ENCODE peak calls at places on chromosomes 11 and 22, in four cellular contexts. One of them, this sample, is unnamed.

GRCh38 chr22:17785185-17786184 is 11.2 kb upstream of the BID start:
- DNase-seq in GM12878: no peak
- DNase-seq in K562: peak; percentile 85
- DNase-seq in HepG2: peak; percentile 72
- DNase-seq in this sample: peak; percentile 31

GRCh38 chr11:118198370-118198769 is 21.9 kb upstream of the SCN2B start:
- DNase-seq in HepG2: peak; percentile 68
- DNase-seq in K562: peak; percentile 79
- DNase-seq in GM12878: no peak
- DNase-seq in this sample: peak; percentile 58

GRCh38 chr11:20253796-20254195 is 93.5 kb upstream of the DBX1 start:
- DNase-seq in HepG2: no peak
- DNase-seq in GM12878: no peak
- DNase-seq in K562: no peak
- DNase-seq in this sample: no peak

GRCh38 chr11:70546179-70546940 is 148.0 kb downstream of the CTTN start:
- DNase-seq in GM12878: no peak
- DNase-seq in K562: no peak
- DNase-seq in HepG2: no peak
- DNase-seq in this sample: no peak

GRCh38 chr11:14308114-14308896 is 50.7 kb downstream of the RRAS2 start:
- DNase-seq in K562: peak; percentile 39
- DNase-seq in GM12878: no peak
- DNase-seq in HepG2: peak; percentile 50
- DNase-seq in this sample: peak; percentile 66

GRCh38 chr11:13101836-13102574 is 92.9 kb downstream of the RASSF10 start:
- DNase-seq in K562: no peak
- DNase-seq in HepG2: no peak
- DNase-seq in GM12878: no peak
- DNase-seq in this sample: no peak

GRCh38 chr11:64000026-64000739 is 13.9 kb downstream of the OTUB1 start:
- DNase-seq in GM12878: no peak
- DNase-seq in K562: no peak
- DNase-seq in HepG2: no peak
- DNase-seq in this sample: no peak

GRCh38 chr11:97856666-97857065 is 1164.1 kb upstream of the CNTN5 start:
- DNase-seq in GM12878: no peak
- DNase-seq in HepG2: no peak
- DNase-seq in K562: no peak
- DNase-seq in this sample: no peak

GRCh38 chr11:76918941-76919386 is 58.2 kb downstream of the ACER3 start:
- DNase-seq in HepG2: peak; percentile 58
- DNase-seq in GM12878: peak; percentile 19
- DNase-seq in K562: peak; percentile 21
- DNase-seq in this sample: peak; percentile 69

GRCh38 chr11:64224151-64224890 is 1.7 kb downstream of the TRPT1 start:
- DNase-seq in GM12878: no peak
- DNase-seq in K562: no peak
- DNase-seq in HepG2: no peak
- DNase-seq in this sample: no peak

GRCh38 chr11:65053826-65054503 is 4.4 kb downstream of the NAALADL1 start:
- DNase-seq in HepG2: no peak
- DNase-seq in K562: no peak
- DNase-seq in GM12878: no peak
- DNase-seq in this sample: no peak

GRCh38 chr22:40289991-40290459 is 56.3 kb upstream of the ADSL start:
- DNase-seq in HepG2: no peak
- DNase-seq in K562: no peak
- DNase-seq in GM12878: peak; percentile 26
- DNase-seq in this sample: no peak

GRCh38 chr11:12680246-12680939 is 6.2 kb downstream of the TEAD1 start:
- DNase-seq in HepG2: peak; percentile 44
- DNase-seq in K562: no peak
- DNase-seq in GM12878: no peak
- DNase-seq in this sample: peak; percentile 92

GRCh38 chr11:11949482-11949881 is 58.9 kb downstream of the DKK3 start:
- DNase-seq in HepG2: no peak
- DNase-seq in K562: no peak
- DNase-seq in GM12878: no peak
- DNase-seq in this sample: no peak

GRCh38 chr11:120337896-120338840 is 2.0 kb downstream of the ARHGEF12 start:
- DNase-seq in GM12878: no peak
- DNase-seq in HepG2: peak; percentile 27
- DNase-seq in K562: no peak
- DNase-seq in this sample: no peak

GRCh38 chr11:27317751-27318150 is 45.3 kb downstream of the CCDC34 start:
- DNase-seq in HepG2: no peak
- DNase-seq in GM12878: no peak
- DNase-seq in K562: no peak
- DNase-seq in this sample: peak; percentile 45

GRCh38 chr22:18095101-18095805 is 15.4 kb upstream of the TUBA8 start:
- DNase-seq in GM12878: no peak
- DNase-seq in K562: no peak
- DNase-seq in HepG2: no peak
- DNase-seq in this sample: no peak

GRCh38 chr11:120778692-120779490 is 245.0 kb upstream of the TBCEL start:
- DNase-seq in HepG2: no peak
- DNase-seq in K562: no peak
- DNase-seq in GM12878: no peak
- DNase-seq in this sample: no peak

GRCh38 chr11:18723991-18724390 is 2.0 kb downstream of the IGSF22 start:
- DNase-seq in HepG2: no peak
- DNase-seq in GM12878: no peak
- DNase-seq in K562: no peak
- DNase-seq in this sample: no peak

GRCh38 chr22:38843201-38843715 is 570 bp downstream of the NPTXR start:
- DNase-seq in HepG2: peak; percentile 39
- DNase-seq in K562: peak; percentile 56
- DNase-seq in GM12878: no peak
- DNase-seq in this sample: peak; percentile 55

GRCh38 chr11:13261600-13262061 is 16.0 kb upstream of the BMAL1 start:
- DNase-seq in GM12878: no peak
- DNase-seq in K562: no peak
- DNase-seq in HepG2: no peak
- DNase-seq in this sample: peak; percentile 69

GRCh38 chr22:33105501-33105911 is 47.3 kb upstream of the SYN3 start:
- DNase-seq in HepG2: no peak
- DNase-seq in K562: no peak
- DNase-seq in GM12878: no peak
- DNase-seq in this sample: no peak

GRCh38 chr22:42842658-42843370 is 14.3 kb downstream of the ARFGAP3 start:
- DNase-seq in GM12878: no peak
- DNase-seq in K562: no peak
- DNase-seq in HepG2: no peak
- DNase-seq in this sample: no peak

GRCh38 chr22:43263645-43264514 is 76.9 kb upstream of the TTLL12 start:
- DNase-seq in K562: peak; percentile 72
- DNase-seq in GM12878: peak; percentile 85
- DNase-seq in HepG2: peak; percentile 64
- DNase-seq in this sample: no peak

DNA sequence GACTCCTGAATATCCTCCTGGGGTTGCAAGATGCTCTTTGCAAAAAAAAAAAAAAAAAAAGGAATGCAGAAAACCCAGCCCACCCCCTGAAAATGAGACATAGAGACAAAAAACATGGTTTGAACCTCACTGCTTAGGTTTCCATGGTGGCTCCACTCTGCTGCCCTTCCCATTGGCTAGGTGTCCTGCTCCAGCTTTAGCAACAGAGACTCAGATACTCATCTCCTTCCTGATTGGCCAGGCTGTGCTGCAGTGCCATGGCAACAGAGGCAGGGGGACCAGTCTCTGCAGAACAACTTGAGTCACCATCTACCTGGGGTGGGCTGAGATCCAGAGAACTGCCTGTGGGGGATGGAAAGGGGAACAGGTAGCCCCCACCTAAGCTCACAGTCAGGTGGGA is 17.4 kb upstream of the YWHAH start:
- DNase-seq in HepG2: no peak
- DNase-seq in K562: peak; percentile 81
- DNase-seq in GM12878: no peak
- DNase-seq in this sample: no peak
- TF ChIP-seq JUNB in HepG2: no peak
- TF ChIP-seq JUNB in K562: no peak
- TF ChIP-seq JUNB in GM12878: no peak
- TF ChIP-seq JUNB in this sample: no peak

GRCh38 chr11:32116668-32117067 is 25.8 kb downstream of the RCN1 start:
- DNase-seq in GM12878: no peak
- DNase-seq in K562: no peak
- DNase-seq in HepG2: no peak
- DNase-seq in this sample: no peak

GRCh38 chr11:32113200-32113599 is 22.3 kb downstream of the RCN1 start:
- DNase-seq in GM12878: no peak
- DNase-seq in HepG2: no peak
- DNase-seq in K562: no peak
- DNase-seq in this sample: no peak

GRCh38 chr11:32110795-32111194 is 19.9 kb downstream of the RCN1 start:
- DNase-seq in K562: no peak
- DNase-seq in HepG2: no peak
- DNase-seq in GM12878: no peak
- DNase-seq in this sample: no peak

GRCh38 chr11:32115406-32115805 is 24.5 kb downstream of the RCN1 start:
- DNase-seq in GM12878: no peak
- DNase-seq in HepG2: no peak
- DNase-seq in K562: no peak
- DNase-seq in this sample: no peak

DNA sequence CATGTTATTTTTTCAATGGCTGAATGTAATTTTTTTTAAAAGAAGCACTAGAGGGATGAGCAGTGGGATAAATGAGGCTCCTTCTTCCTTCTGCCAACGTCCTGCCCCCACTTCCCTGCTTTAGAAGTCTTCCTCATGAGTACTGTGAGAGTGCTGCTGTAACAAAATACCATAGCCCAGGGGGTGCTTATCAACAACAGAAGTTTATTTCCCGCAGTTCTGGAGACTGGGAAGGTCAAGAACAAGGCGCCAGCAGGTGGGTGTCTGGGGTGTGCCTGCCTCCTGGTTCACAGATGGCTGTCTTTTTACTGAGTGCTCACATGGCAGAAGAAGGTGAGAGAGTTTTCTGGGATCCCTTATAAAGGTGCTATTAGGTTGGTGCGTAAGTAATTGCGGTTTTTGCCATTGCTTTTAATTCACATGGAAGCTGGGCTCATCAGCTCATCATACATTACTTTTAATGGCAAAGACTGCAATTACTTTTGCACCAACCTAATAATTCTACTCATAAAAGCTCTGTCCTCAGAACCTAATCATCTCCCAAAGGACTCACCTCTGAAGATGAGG is 22.8 kb downstream of the RCN1 start:
- DNase-seq in HepG2: no peak
- DNase-seq in GM12878: no peak
- DNase-seq in K562: no peak
- DNase-seq in this sample: no peak
- TF ChIP-seq CEBPB in HepG2: no peak
- TF ChIP-seq CEBPB in GM12878: no peak
- TF ChIP-seq CEBPB in K562: no peak
- TF ChIP-seq CEBPB in this sample: no peak

GRCh38 chr11:57312511-57313021 is 12.2 kb downstream of the TNKS1BP1 start:
- DNase-seq in GM12878: no peak
- DNase-seq in K562: no peak
- DNase-seq in HepG2: no peak
- DNase-seq in this sample: no peak
- TF ChIP-seq JUNB in GM12878: no peak
- TF ChIP-seq JUNB in K562: no peak
- TF ChIP-seq JUNB in HepG2: no peak
- TF ChIP-seq JUNB in this sample: no peak

GRCh38 chr22:22046370-22046769 is 63.8 kb upstream of the TOP3B start:
- DNase-seq in HepG2: no peak
- DNase-seq in GM12878: no peak
- DNase-seq in K562: no peak
- DNase-seq in this sample: no peak

GRCh38 chr22:22047266-22047665 is 64.7 kb upstream of the TOP3B start:
- DNase-seq in HepG2: no peak
- DNase-seq in GM12878: no peak
- DNase-seq in K562: no peak
- DNase-seq in this sample: no peak

GRCh38 chr22:22044153-22044552 is 61.6 kb upstream of the TOP3B start:
- DNase-seq in K562: no peak
- DNase-seq in HepG2: no peak
- DNase-seq in GM12878: no peak
- DNase-seq in this sample: no peak

GRCh38 chr22:22047776-22048175 is 65.2 kb upstream of the TOP3B start:
- DNase-seq in GM12878: no peak
- DNase-seq in HepG2: no peak
- DNase-seq in K562: no peak
- DNase-seq in this sample: no peak

GRCh38 chr22:22045576-22046335 is 63.2 kb upstream of the TOP3B start:
- DNase-seq in K562: no peak
- DNase-seq in GM12878: no peak
- DNase-seq in HepG2: no peak
- DNase-seq in this sample: no peak
- TF ChIP-seq CEBPB in K562: no peak
- TF ChIP-seq CEBPB in GM12878: no peak
- TF ChIP-seq CEBPB in HepG2: no peak
- TF ChIP-seq CEBPB in this sample: no peak

GRCh38 chr11:2160736-2161259 is at the start of gene INS:
- DNase-seq in GM12878: no peak
- DNase-seq in HepG2: no peak
- DNase-seq in K562: no peak
- DNase-seq in this sample: no peak
- TF ChIP-seq JUNB in GM12878: no peak
- TF ChIP-seq JUNB in HepG2: no peak
- TF ChIP-seq JUNB in K562: no peak
- TF ChIP-seq JUNB in this sample: no peak

DNA sequence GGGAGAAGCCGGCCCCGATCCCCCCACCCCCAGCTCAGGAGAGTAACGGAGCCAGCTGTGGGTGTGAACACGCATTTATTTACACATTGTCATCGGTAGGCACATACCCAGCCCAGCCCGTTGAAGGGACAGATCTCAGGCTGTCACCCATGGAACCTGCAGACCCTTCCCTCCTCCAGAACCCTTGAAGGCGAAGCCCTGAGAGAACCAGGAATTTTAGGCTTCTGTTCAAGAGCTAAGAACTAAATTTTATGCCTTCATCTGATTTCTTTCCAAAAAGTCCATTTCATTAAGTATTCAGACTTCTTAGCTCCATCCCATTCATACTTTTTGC is 379 bp upstream of the BRMS1 start:
- DNase-seq in HepG2: no peak
- DNase-seq in K562: no peak
- DNase-seq in GM12878: no peak
- DNase-seq in this sample: no peak
- TF ChIP-seq CEBPB in HepG2: no peak
- TF ChIP-seq CEBPB in K562: no peak
- TF ChIP-seq CEBPB in GM12878: no peak
- TF ChIP-seq CEBPB in this sample: no peak

GRCh38 chr11:66291706-66292542 is at the start of gene TMEM151A:
- DNase-seq in HepG2: no peak
- DNase-seq in K562: no peak
- DNase-seq in GM12878: no peak
- DNase-seq in this sample: no peak
- TF ChIP-seq JUNB in HepG2: no peak
- TF ChIP-seq JUNB in K562: no peak
- TF ChIP-seq JUNB in GM12878: no peak
- TF ChIP-seq JUNB in this sample: no peak

This sample was measured in A549.